ENCODE peak calls at places on chromosomes 13 and 19, in nine cellular contexts. A is CD14-positive monocyte, P is hepatocyte, Y is GM10248, U is cardiac fibroblast, D is Peyer's patch, V is natural killer cell, S is Calu3, H is ascending aorta. L is an unnamed sample.

GRCh38 chr19:35341006-35341405 is 6.7 kb upstream of the FFAR1 start:
- DNase-seq in A (no peak), P (no peak), Y (no peak), U (no peak), D (no peak), V (no peak), S (no peak), H (no peak), L (no peak)

GRCh38 chr13:97307096-97307495 is 85.0 kb downstream of the MBNL2 start:
- DNase-seq in A (no peak), P (no peak), Y (no peak), U (no peak), D (no peak), V (no peak), S (no peak), H (no peak), L (no peak)

GRCh38 chr13:30551194-30551593 is 66.5 kb upstream of the USPL1 start:
- DNase-seq in A (no peak), P (peak), Y (peak), U (peak), D (no peak), V (no peak), S (no peak), H (no peak), L (peak)

GRCh38 chr13:27005976-27006518 is 165.6 kb downstream of the USP12 start:
- DNase-seq in A (no peak), P (no peak), Y (no peak), U (no peak), D (no peak), V (no peak), S (no peak), H (no peak), L (no peak)

GRCh38 chr19:45171211-45171623 is 6.8 kb downstream of the TRAPPC6A start:
- DNase-seq in A (no peak), P (peak), Y (no peak), U (peak), D (no peak), V (no peak), S (no peak), H (no peak), L (no peak)

GRCh38 chr19:10173527-10173926 is 21.2 kb downstream of the DNMT1 start:
- DNase-seq in A (no peak), P (no peak), Y (no peak), U (peak), D (no peak), V (no peak), S (peak), H (no peak), L (peak)

GRCh38 chr13:109600078-109600477 is 186.3 kb downstream of the IRS2 start:
- DNase-seq in A (no peak), P (no peak), Y (no peak), U (no peak), D (no peak), V (no peak), S (no peak), H (no peak), L (no peak)

GRCh38 chr13:114105351-114106225 is 26.8 kb downstream of the RASA3 start:
- DNase-seq in A (peak), P (no peak), Y (no peak), U (no peak), D (no peak), V (peak), S (no peak), H (no peak), L (no peak)

GRCh38 chr13:21020581-21020980 is 40.8 kb downstream of the LATS2 start:
- DNase-seq in A (no peak), P (no peak), Y (no peak), U (no peak), D (no peak), V (no peak), S (no peak), H (no peak), L (no peak)

GRCh38 chr13:19067767-19068166 is 113.9 kb downstream of the TUBA3C start:
- DNase-seq in A (no peak), P (no peak), Y (no peak), U (no peak), D (no peak), V (no peak), S (no peak), H (no peak), L (no peak)

GRCh38 chr13:61110804-61111203 is 304.8 kb downstream of the PCDH20 start:
- DNase-seq in A (no peak), P (no peak), Y (no peak), U (no peak), D (no peak), V (no peak), S (no peak), H (no peak), L (no peak)

GRCh38 chr13:29993196-29993595 is 142.8 kb upstream of the UBL3 start:
- DNase-seq in A (no peak), P (no peak), Y (no peak), U (no peak), D (no peak), V (no peak), S (no peak), H (no peak), L (no peak)

GRCh38 chr13:26061947-26062346 is 10.1 kb upstream of the SHISA2 start:
- DNase-seq in A (no peak), P (peak), Y (no peak), U (peak), D (no peak), V (no peak), S (no peak), H (no peak), L (peak)

GRCh38 chr13:43963726-43964125 is 84.0 kb downstream of the LACC1 start:
- DNase-seq in A (no peak), P (no peak), Y (no peak), U (no peak), D (no peak), V (peak), S (no peak), H (no peak), L (no peak)
- TF ChIP-seq CTCF in A (no peak), P (no peak), Y (peak), U (no peak), D (no peak), V (peak), S (no peak), H (no peak), L (peak)

GRCh38 chr19:799076-799881 is 2.0 kb downstream of the PTBP1 start:
- DNase-seq in A (no peak), P (no peak), Y (no peak), U (peak), D (no peak), V (no peak), S (no peak), H (no peak), L (peak)
- TF ChIP-seq CTCF in A (no peak), P (peak), Y (no peak), U (peak), D (peak), V (no peak), S (no peak), H (no peak), L (peak)

GRCh38 chr13:100694722-100695644 is 20.4 kb upstream of the TMTC4 start:
- DNase-seq in A (no peak), P (peak), Y (no peak), U (peak), D (no peak), V (no peak), S (peak), H (no peak), L (peak)
- TF ChIP-seq CTCF in A (no peak), P (peak), Y (no peak), U (peak), D (no peak), V (no peak), S (no peak), H (peak), L (peak)

DNA sequence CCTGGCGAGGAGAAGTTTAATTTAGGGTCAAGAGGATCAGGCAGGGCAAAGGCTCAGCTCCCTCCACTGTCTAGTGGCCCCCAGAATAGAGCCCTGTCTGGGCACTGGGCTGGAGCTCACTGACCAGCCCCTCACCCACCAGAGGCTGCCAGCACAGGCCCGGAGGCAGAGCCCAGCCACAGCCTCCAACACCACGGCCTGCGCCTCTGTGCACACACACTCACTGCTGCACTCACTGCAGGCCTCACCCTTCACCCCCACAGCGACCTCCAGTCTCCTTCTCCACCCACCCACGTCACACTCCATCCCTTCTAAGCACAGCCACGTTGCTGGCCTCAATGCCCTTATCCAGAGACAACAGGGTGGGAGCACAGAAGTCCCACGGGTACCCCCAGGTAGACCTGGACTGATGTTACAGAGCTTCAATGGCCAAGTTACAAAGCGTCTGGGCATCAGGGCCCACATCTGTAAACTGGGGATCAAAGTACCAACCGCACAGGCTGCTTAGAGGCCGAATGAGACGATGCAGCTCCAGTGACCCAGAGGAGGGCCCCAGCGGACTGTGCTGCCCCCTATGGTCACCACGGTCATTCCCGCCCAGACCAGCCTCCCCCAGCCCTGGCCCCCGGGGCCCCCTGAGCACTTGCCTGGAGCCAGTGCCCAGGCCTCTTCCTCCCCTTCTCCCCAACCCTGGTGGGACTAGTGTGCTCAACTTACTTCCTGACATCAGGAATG is 4.5 kb upstream of the PRKD2 start:
- DNase-seq in A (no peak), P (no peak), Y (no peak), U (no peak), D (no peak), V (no peak), S (no peak), H (no peak), L (no peak)
- TF ChIP-seq CTCF in A (no peak), P (peak), Y (peak), U (peak), D (no peak), V (no peak), S (peak), H (no peak), L (peak)

GRCh38 chr19:18192673-18193387 is at the start of gene MPV17L2:
- DNase-seq in A (peak), P (peak), Y (peak), U (peak), D (peak), V (peak), S (peak), H (peak), L (peak)
- TF ChIP-seq CTCF in A (no peak), P (no peak), Y (no peak), U (no peak), D (no peak), V (no peak), S (no peak), H (no peak), L (no peak)

DNA sequence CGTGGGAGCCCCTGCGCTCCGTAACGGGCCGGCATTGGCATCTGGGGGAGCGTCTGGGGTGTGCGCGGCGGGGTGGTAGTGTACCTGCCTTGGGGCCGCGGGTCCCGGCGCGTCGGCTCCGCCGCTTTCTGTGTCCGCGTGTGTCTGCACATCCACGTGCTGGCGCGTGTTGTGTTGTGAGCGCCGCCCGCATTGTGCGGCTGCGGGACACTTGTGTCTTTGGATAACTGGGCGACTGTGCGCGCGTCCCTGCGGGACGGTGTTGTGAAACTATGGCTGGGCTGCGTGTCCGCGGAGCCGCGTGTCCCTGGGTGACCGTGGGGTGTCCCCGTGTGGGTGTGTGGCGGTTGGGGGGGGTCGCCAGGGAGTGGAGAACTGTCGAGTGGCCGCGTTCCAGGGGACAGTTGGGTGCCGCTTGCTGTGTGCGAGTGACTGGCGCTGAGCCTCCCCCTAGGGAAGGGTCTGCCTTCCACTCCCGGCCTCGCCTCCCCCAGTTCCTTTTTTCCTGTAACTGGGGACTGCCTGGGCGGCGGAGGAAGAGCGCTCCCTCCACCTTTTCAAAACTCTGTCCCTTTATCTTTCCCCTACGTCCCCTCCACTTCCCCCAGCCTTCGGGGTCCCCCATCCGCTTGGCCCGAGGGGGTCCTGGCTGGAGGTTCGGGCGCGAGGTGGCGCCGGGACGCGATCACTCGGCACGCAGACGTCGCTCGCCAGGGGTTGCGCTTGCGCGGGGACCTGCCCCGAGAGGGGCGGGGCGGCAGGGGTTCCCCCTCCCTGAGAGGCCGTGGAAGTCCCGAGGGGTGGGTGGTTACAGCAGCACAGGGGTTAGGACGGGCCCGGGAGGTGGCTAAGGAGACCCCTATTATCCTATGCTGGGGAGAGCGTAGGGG is 5.6 kb upstream of the NFIC start:
- DNase-seq in A (no peak), P (no peak), Y (peak), U (no peak), D (peak), V (peak), S (no peak), H (no peak), L (peak)
- TF ChIP-seq CTCF in A (no peak), P (peak), Y (peak), U (no peak), D (peak), V (no peak), S (no peak), H (peak), L (no peak)

GRCh38 chr19:51660975-51661600 is 14.5 kb upstream of the SIGLEC14 start:
- DNase-seq in A (peak), P (peak), Y (peak), U (peak), D (peak), V (peak), S (peak), H (no peak), L (peak)

GRCh38 chr19:51663650-51664049 is 17.0 kb upstream of the SIGLEC14 start:
- DNase-seq in A (no peak), P (no peak), Y (no peak), U (no peak), D (no peak), V (no peak), S (no peak), H (no peak), L (no peak)

GRCh38 chr19:51668167-51668566 is 21.5 kb upstream of the SIGLEC14 start:
- DNase-seq in A (no peak), P (no peak), Y (no peak), U (no peak), D (no peak), V (no peak), S (no peak), H (no peak), L (no peak)

GRCh38 chr19:51664131-51664530 is 17.5 kb upstream of the SIGLEC14 start:
- DNase-seq in A (no peak), P (no peak), Y (no peak), U (no peak), D (no peak), V (no peak), S (no peak), H (no peak), L (no peak)

DNA sequence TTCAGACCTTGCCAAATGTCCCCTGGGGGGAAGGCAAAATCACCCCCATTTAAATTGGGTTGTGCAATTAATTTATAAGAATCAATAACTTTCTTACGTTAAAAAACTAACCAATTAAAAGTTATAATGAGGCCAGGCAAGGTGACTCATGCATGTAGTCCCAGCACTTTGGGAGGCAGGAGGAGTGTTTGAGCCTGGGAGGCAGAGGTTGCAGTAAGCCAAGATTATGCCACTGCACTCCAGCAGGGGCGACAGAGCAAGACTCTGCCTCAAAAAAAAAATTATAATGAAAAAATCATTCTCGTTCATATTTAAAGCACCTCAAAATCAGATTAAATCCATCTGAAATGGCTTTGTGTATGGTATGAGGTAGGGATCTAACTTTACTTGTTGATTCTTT is 18.4 kb upstream of the SIGLEC14 start:
- DNase-seq in A (no peak), P (no peak), Y (no peak), U (peak), D (no peak), V (no peak), S (peak), H (no peak), L (peak)
- TF ChIP-seq CTCF in A (peak), P (no peak), Y (no peak), U (peak), D (no peak), V (no peak), S (peak), H (peak), L (peak)